ENCODE peak calls at places on chromosomes 1 and 21, in five cellular contexts. One of them, this sample, is unnamed.

GRCh38 chr1:186750250-186750649 is 70.0 kb upstream of the PTGS2 start:
- DNase-seq in HTR-8/SVneo: no peak
- DNase-seq in AG04449: no peak
- DNase-seq in dermis blood vessel endothelial cell: no peak
- DNase-seq in GDM1: no peak
- DNase-seq in this sample: no peak

GRCh38 chr1:171884475-171884874 is 43.2 kb downstream of the DNM3 start:
- DNase-seq in dermis blood vessel endothelial cell: no peak
- DNase-seq in GDM1: no peak
- DNase-seq in AG04449: no peak
- DNase-seq in HTR-8/SVneo: no peak
- DNase-seq in this sample: no peak

GRCh38 chr1:109995536-109995935 is 11.0 kb downstream of the AHCYL1 start:
- DNase-seq in HTR-8/SVneo: no peak
- DNase-seq in AG04449: no peak
- DNase-seq in GDM1: no peak
- DNase-seq in dermis blood vessel endothelial cell: no peak
- DNase-seq in this sample: no peak

GRCh38 chr21:42591170-42591869 is 62.1 kb upstream of the PDE9A start:
- DNase-seq in dermis blood vessel endothelial cell: no peak
- DNase-seq in HTR-8/SVneo: no peak
- DNase-seq in GDM1: no peak
- DNase-seq in AG04449: no peak
- DNase-seq in this sample: no peak

GRCh38 chr1:966603-967295 is 467 bp downstream of the PLEKHN1 start:
- DNase-seq in dermis blood vessel endothelial cell: peak
- DNase-seq in AG04449: no peak
- DNase-seq in HTR-8/SVneo: peak
- DNase-seq in GDM1: peak
- DNase-seq in this sample: no peak

GRCh38 chr1:235098991-235099390 is 29.6 kb downstream of the TOMM20 start:
- DNase-seq in dermis blood vessel endothelial cell: no peak
- DNase-seq in HTR-8/SVneo: no peak
- DNase-seq in GDM1: no peak
- DNase-seq in AG04449: no peak
- DNase-seq in this sample: no peak

GRCh38 chr1:234475166-234475793 is 3.7 kb downstream of the TARBP1 start:
- DNase-seq in GDM1: no peak
- DNase-seq in HTR-8/SVneo: no peak
- DNase-seq in AG04449: no peak
- DNase-seq in dermis blood vessel endothelial cell: no peak
- DNase-seq in this sample: no peak

GRCh38 chr1:153415850-153416570 is at the start of gene S100A7A:
- DNase-seq in AG04449: no peak
- DNase-seq in HTR-8/SVneo: no peak
- DNase-seq in GDM1: no peak
- DNase-seq in dermis blood vessel endothelial cell: no peak
- DNase-seq in this sample: no peak

GRCh38 chr1:180691322-180691721 is 59.5 kb downstream of the XPR1 start:
- DNase-seq in HTR-8/SVneo: no peak
- DNase-seq in AG04449: no peak
- DNase-seq in dermis blood vessel endothelial cell: no peak
- DNase-seq in GDM1: no peak
- DNase-seq in this sample: no peak

GRCh38 chr1:244863491-244864252 is 671 bp downstream of the HNRNPU start:
- DNase-seq in AG04449: no peak
- DNase-seq in GDM1: no peak
- DNase-seq in HTR-8/SVneo: no peak
- DNase-seq in dermis blood vessel endothelial cell: peak
- DNase-seq in this sample: no peak

GRCh38 chr1:39832294-39832693 is 43.6 kb upstream of the BMP8B start:
- DNase-seq in GDM1: no peak
- DNase-seq in HTR-8/SVneo: no peak
- DNase-seq in dermis blood vessel endothelial cell: no peak
- DNase-seq in AG04449: no peak
- DNase-seq in this sample: no peak

GRCh38 chr1:22870201-22870871 is 102.3 kb downstream of the LACTBL1 start:
- DNase-seq in GDM1: no peak
- DNase-seq in AG04449: no peak
- DNase-seq in HTR-8/SVneo: no peak
- DNase-seq in dermis blood vessel endothelial cell: peak
- DNase-seq in this sample: no peak

GRCh38 chr1:26408604-26409003 is 2.0 kb upstream of the LIN28A start:
- DNase-seq in HTR-8/SVneo: peak
- DNase-seq in AG04449: no peak
- DNase-seq in dermis blood vessel endothelial cell: peak
- DNase-seq in GDM1: peak
- DNase-seq in this sample: no peak

GRCh38 chr1:9668080-9668479 is 16.5 kb downstream of the PIK3CD start:
- DNase-seq in GDM1: no peak
- DNase-seq in dermis blood vessel endothelial cell: no peak
- DNase-seq in HTR-8/SVneo: no peak
- DNase-seq in AG04449: no peak
- DNase-seq in this sample: no peak

GRCh38 chr21:29149771-29150425 is 19.5 kb downstream of the MAP3K7CL start:
- DNase-seq in GDM1: no peak
- DNase-seq in HTR-8/SVneo: no peak
- DNase-seq in dermis blood vessel endothelial cell: peak
- DNase-seq in AG04449: no peak
- DNase-seq in this sample: no peak

GRCh38 chr1:246923482-246923881 is 8.3 kb downstream of the AHCTF1 start:
- DNase-seq in HTR-8/SVneo: no peak
- DNase-seq in dermis blood vessel endothelial cell: peak
- DNase-seq in GDM1: no peak
- DNase-seq in AG04449: no peak
- DNase-seq in this sample: no peak

GRCh38 chr1:10292188-10292587 is 81.8 kb downstream of the KIF1B start:
- DNase-seq in GDM1: no peak
- DNase-seq in HTR-8/SVneo: no peak
- DNase-seq in dermis blood vessel endothelial cell: no peak
- DNase-seq in AG04449: no peak
- DNase-seq in this sample: no peak

GRCh38 chr21:32348604-32349332 is 44.0 kb downstream of the URB1 start:
- DNase-seq in HTR-8/SVneo: no peak
- DNase-seq in GDM1: no peak
- DNase-seq in dermis blood vessel endothelial cell: peak
- DNase-seq in AG04449: no peak
- DNase-seq in this sample: no peak

GRCh38 chr1:182134257-182134656 is 72.7 kb upstream of the ZNF648 start:
- DNase-seq in HTR-8/SVneo: no peak
- DNase-seq in dermis blood vessel endothelial cell: no peak
- DNase-seq in AG04449: no peak
- DNase-seq in GDM1: no peak
- DNase-seq in this sample: no peak

GRCh38 chr1:55217226-55217996 is 2.2 kb upstream of the USP24 start:
- DNase-seq in GDM1: peak
- DNase-seq in HTR-8/SVneo: no peak
- DNase-seq in dermis blood vessel endothelial cell: peak
- DNase-seq in AG04449: no peak
- DNase-seq in this sample: no peak

GRCh38 chr1:77175230-77175844 is 43.9 kb downstream of the PIGK start:
- DNase-seq in dermis blood vessel endothelial cell: peak
- DNase-seq in GDM1: no peak
- DNase-seq in AG04449: no peak
- DNase-seq in HTR-8/SVneo: no peak
- DNase-seq in this sample: no peak

GRCh38 chr21:29164330-29164942 is 34.0 kb downstream of the MAP3K7CL start:
- DNase-seq in AG04449: no peak
- DNase-seq in HTR-8/SVneo: peak
- DNase-seq in dermis blood vessel endothelial cell: peak
- DNase-seq in GDM1: no peak
- DNase-seq in this sample: no peak

GRCh38 chr1:119774746-119775495 is 6.2 kb upstream of the HMGCS2 start:
- DNase-seq in dermis blood vessel endothelial cell: no peak
- DNase-seq in GDM1: no peak
- DNase-seq in AG04449: no peak
- DNase-seq in HTR-8/SVneo: no peak
- DNase-seq in this sample: peak

GRCh38 chr1:10694274-10694632 is 102.2 kb downstream of the CASZ1 start:
- DNase-seq in dermis blood vessel endothelial cell: peak
- DNase-seq in GDM1: peak
- DNase-seq in HTR-8/SVneo: peak
- DNase-seq in AG04449: no peak
- DNase-seq in this sample: no peak

GRCh38 chr1:8455700-8456305 is 137.9 kb downstream of the SLC45A1 start:
- DNase-seq in HTR-8/SVneo: no peak
- DNase-seq in GDM1: no peak
- DNase-seq in dermis blood vessel endothelial cell: no peak
- DNase-seq in AG04449: no peak
- DNase-seq in this sample: no peak

GRCh38 chr1:21865943-21866628 is 54.0 kb downstream of the LDLRAD2 start:
- DNase-seq in AG04449: no peak
- DNase-seq in GDM1: no peak
- DNase-seq in dermis blood vessel endothelial cell: no peak
- DNase-seq in HTR-8/SVneo: no peak
- DNase-seq in this sample: no peak

GRCh38 chr1:80801691-80802090 is 999.0 kb upstream of the ADGRL2 start:
- DNase-seq in AG04449: no peak
- DNase-seq in dermis blood vessel endothelial cell: no peak
- DNase-seq in HTR-8/SVneo: no peak
- DNase-seq in GDM1: no peak
- DNase-seq in this sample: no peak

GRCh38 chr21:21232320-21232719 is 234.1 kb downstream of the NCAM2 start:
- DNase-seq in GDM1: no peak
- DNase-seq in dermis blood vessel endothelial cell: peak
- DNase-seq in HTR-8/SVneo: peak
- DNase-seq in AG04449: peak
- DNase-seq in this sample: no peak

GRCh38 chr21:42991992-42992740 is 17.8 kb downstream of the PKNOX1 start:
- DNase-seq in AG04449: peak
- DNase-seq in GDM1: no peak
- DNase-seq in HTR-8/SVneo: peak
- DNase-seq in dermis blood vessel endothelial cell: peak
- DNase-seq in this sample: peak

GRCh38 chr1:36879613-36880012 is 154.7 kb downstream of the GRIK3 start:
- DNase-seq in AG04449: no peak
- DNase-seq in GDM1: no peak
- DNase-seq in dermis blood vessel endothelial cell: no peak
- DNase-seq in HTR-8/SVneo: no peak
- DNase-seq in this sample: peak

GRCh38 chr1:26530898-26531598 is 1.5 kb downstream of the RPS6KA1 start:
- DNase-seq in AG04449: no peak
- DNase-seq in GDM1: peak
- DNase-seq in dermis blood vessel endothelial cell: peak
- DNase-seq in HTR-8/SVneo: peak
- DNase-seq in this sample: no peak

GRCh38 chr1:152162826-152163463 is 3.9 kb upstream of the RPTN start:
- DNase-seq in dermis blood vessel endothelial cell: no peak
- DNase-seq in HTR-8/SVneo: peak
- DNase-seq in GDM1: no peak
- DNase-seq in AG04449: peak
- DNase-seq in this sample: no peak

GRCh38 chr21:18384771-18385170 is 18.8 kb downstream of the TMPRSS15 start:
- DNase-seq in dermis blood vessel endothelial cell: peak
- DNase-seq in HTR-8/SVneo: peak
- DNase-seq in AG04449: no peak
- DNase-seq in GDM1: no peak
- DNase-seq in this sample: no peak

This sample was measured in esophagus muscularis mucosa.